ENCODE peak calls at places on chromosomes 2 and 18, in five cellular contexts. One of them, this sample, is unnamed.

GRCh38 chr2:177572236-177572671 is 179.7 kb downstream of the AGPS start:
- DNase-seq in PC-3: peak
- DNase-seq in NCI-H345: peak
- DNase-seq in HT-29: no peak
- DNase-seq in T-helper 17 cell: no peak
- DNase-seq in this sample: peak

GRCh38 chr2:33011941-33012340 is 65.2 kb downstream of the LTBP1 start:
- DNase-seq in T-helper 17 cell: no peak
- DNase-seq in PC-3: peak
- DNase-seq in HT-29: no peak
- DNase-seq in NCI-H345: no peak
- DNase-seq in this sample: no peak

GRCh38 chr2:147782521-147782920 is 62.3 kb upstream of the ACVR2A start:
- DNase-seq in NCI-H345: peak
- DNase-seq in HT-29: no peak
- DNase-seq in T-helper 17 cell: no peak
- DNase-seq in PC-3: peak
- DNase-seq in this sample: peak

GRCh38 chr2:240133401-240133800 is 2.7 kb downstream of the COPS9 start:
- DNase-seq in HT-29: no peak
- DNase-seq in NCI-H345: no peak
- DNase-seq in PC-3: no peak
- DNase-seq in T-helper 17 cell: no peak
- DNase-seq in this sample: no peak

GRCh38 chr2:133026536-133027177 is 356.7 kb upstream of the LYPD1 start:
- DNase-seq in HT-29: no peak
- DNase-seq in T-helper 17 cell: no peak
- DNase-seq in NCI-H345: no peak
- DNase-seq in PC-3: no peak
- DNase-seq in this sample: peak

GRCh38 chr2:175684466-175684865 is 317.6 kb downstream of the LNPK start:
- DNase-seq in NCI-H345: no peak
- DNase-seq in HT-29: peak
- DNase-seq in T-helper 17 cell: no peak
- DNase-seq in PC-3: no peak
- DNase-seq in this sample: peak

GRCh38 chr18:55592106-55592505 is 4.1 kb upstream of the TCF4 start:
- DNase-seq in NCI-H345: no peak
- DNase-seq in T-helper 17 cell: no peak
- DNase-seq in HT-29: no peak
- DNase-seq in PC-3: no peak
- DNase-seq in this sample: no peak

GRCh38 chr18:21241224-21242131 is 554 bp upstream of the GREB1L start:
- DNase-seq in HT-29: no peak
- DNase-seq in T-helper 17 cell: no peak
- DNase-seq in NCI-H345: peak
- DNase-seq in PC-3: peak
- DNase-seq in this sample: no peak

GRCh38 chr18:54647176-54647575 is 56.1 kb downstream of the DYNAP start:
- DNase-seq in HT-29: peak
- DNase-seq in NCI-H345: no peak
- DNase-seq in T-helper 17 cell: no peak
- DNase-seq in PC-3: peak
- DNase-seq in this sample: peak